ENCODE peak calls at places on chromosome 20, in five cellular contexts. One of them, this sample, is unnamed.

GRCh38 chr20:60214901-60215522 is 256.8 kb downstream of the CDH26 start:
- DNase-seq in EL: no peak
- DNase-seq in NCI-H1417: no peak
- DNase-seq in NCI-H2171: peak; percentile 77
- DNase-seq in psoas muscle: no peak
- DNase-seq in this sample: no peak

GRCh38 chr20:62577447-62577846 is 64.9 kb upstream of the SLCO4A1 start:
- DNase-seq in EL: no peak
- DNase-seq in NCI-H1417: peak; percentile 31
- DNase-seq in NCI-H2171: no peak
- DNase-seq in psoas muscle: peak; percentile 73
- DNase-seq in this sample: no peak

GRCh38 chr20:41180599-41181333 is 43.4 kb downstream of the PLCG1 start:
- DNase-seq in EL: no peak
- DNase-seq in NCI-H1417: no peak
- DNase-seq in NCI-H2171: no peak
- DNase-seq in psoas muscle: no peak
- DNase-seq in this sample: no peak

GRCh38 chr20:62365814-62366369 is 1.2 kb downstream of the LAMA5 start:
- DNase-seq in EL: no peak
- DNase-seq in NCI-H1417: no peak
- DNase-seq in NCI-H2171: no peak
- DNase-seq in psoas muscle: peak; percentile 54
- DNase-seq in this sample: no peak

GRCh38 chr20:49685809-49686208 is 27.9 kb downstream of the B4GALT5 start:
- DNase-seq in EL: peak; percentile 43
- DNase-seq in NCI-H1417: no peak
- DNase-seq in NCI-H2171: no peak
- DNase-seq in psoas muscle: no peak
- DNase-seq in this sample: no peak

GRCh38 chr20:36384022-36384619 is 78.0 kb downstream of the DLGAP4 start:
- DNase-seq in EL: peak; percentile 38
- DNase-seq in NCI-H1417: no peak
- DNase-seq in NCI-H2171: no peak
- DNase-seq in psoas muscle: no peak
- DNase-seq in this sample: peak; percentile 92

GRCh38 chr20:4817230-4817671 is 95.5 kb downstream of the PRND start:
- DNase-seq in EL: peak; percentile 22
- DNase-seq in NCI-H1417: no peak
- DNase-seq in NCI-H2171: no peak
- DNase-seq in psoas muscle: no peak
- DNase-seq in this sample: no peak

GRCh38 chr20:25356294-25356933 is 34.2 kb downstream of the ABHD12 start:
- DNase-seq in EL: no peak
- DNase-seq in NCI-H1417: peak; percentile 15
- DNase-seq in NCI-H2171: peak; percentile 95
- DNase-seq in psoas muscle: no peak
- DNase-seq in this sample: no peak

GRCh38 chr20:48025661-48026060 is 240.4 kb upstream of the SULF2 start:
- DNase-seq in EL: peak; percentile 63
- DNase-seq in NCI-H1417: no peak
- DNase-seq in NCI-H2171: no peak
- DNase-seq in psoas muscle: no peak
- DNase-seq in this sample: no peak

GRCh38 chr20:47063407-47063806 is 168.8 kb downstream of the EYA2 start:
- DNase-seq in EL: no peak
- DNase-seq in NCI-H1417: no peak
- DNase-seq in NCI-H2171: peak; percentile 66
- DNase-seq in psoas muscle: no peak
- DNase-seq in this sample: no peak

GRCh38 chr20:32356935-32357868 is 929 bp upstream of the ASXL1 start:
- DNase-seq in EL: peak; percentile 76
- DNase-seq in NCI-H1417: peak; percentile 16
- DNase-seq in NCI-H2171: no peak
- DNase-seq in psoas muscle: no peak
- DNase-seq in this sample: no peak

This sample was measured in neuronal stem cell.